ENCODE peak calls at places on chromosomes 6 and 20, in nine cellular contexts. K is SJSA1; V is ovary; N is adrenal gland; D is dorsolateral prefrontal cortex; P is CD4-positive, alpha-beta T cell; C is colonic mucosa; Q is cardiac muscle cell; W is HAP-1. E is an unnamed sample. For H3K27me3, the result is how much of the 10 kb centered on the place peaks cover.

GRCh38 chr6:101994521-101994920 is 601.0 kb downstream of the GRIK2 start:
- DNase-seq in K (no peak), D (no peak), V (no peak), C (no peak), W (no peak), N (no peak), Q (no peak), P (no peak), E (no peak)

GRCh38 chr6:52598123-52598823 is 21.4 kb upstream of the TRAM2 start:
- DNase-seq in Q (peak), W (peak), C (peak), K (peak), V (peak), D (peak), P (no peak), N (peak), E (peak)

GRCh38 chr20:51095755-51096509 is 73.0 kb upstream of the KCNG1 start:
- DNase-seq in K (no peak), P (no peak), N (no peak), W (no peak), C (no peak), D (no peak), Q (no peak), V (no peak), E (no peak)

GRCh38 chr6:135230702-135231468 is 49.8 kb downstream of the MYB start:
- DNase-seq in P (no peak), K (no peak), V (no peak), Q (no peak), W (no peak), C (no peak), D (no peak), N (no peak), E (no peak)

GRCh38 chr6:168372871-168373270 is 53.3 kb upstream of the DACT2 start:
- DNase-seq in C (peak), D (no peak), W (no peak), K (no peak), N (no peak), P (no peak), V (no peak), Q (no peak), E (no peak)

GRCh38 chr6:36131517-36132220 is 1.4 kb downstream of the MAPK13 start:
- DNase-seq in Q (peak), V (peak), K (no peak), D (no peak), P (peak), C (peak), N (peak), W (no peak), E (peak)

GRCh38 chr6:136070815-136071214 is 179.3 kb downstream of the MTFR2 start:
- DNase-seq in Q (no peak), D (no peak), N (no peak), V (no peak), P (no peak), C (no peak), W (no peak), K (no peak), E (peak)

GRCh38 chr20:41359541-41360011 is 7.0 kb downstream of the EMILIN3 start:
- DNase-seq in N (no peak), C (no peak), D (no peak), Q (no peak), P (no peak), V (no peak), W (no peak), K (no peak), E (no peak)

GRCh38 chr6:4638641-4639040 is 137.6 kb upstream of the CDYL start:
- DNase-seq in P (no peak), W (no peak), Q (no peak), C (no peak), D (no peak), N (no peak), V (no peak), K (no peak), E (no peak)

GRCh38 chr6:71190809-71191208 is 97.8 kb upstream of the OGFRL1 start:
- DNase-seq in N (no peak), C (no peak), Q (peak), P (no peak), D (no peak), W (peak), K (peak), V (no peak), E (no peak)

GRCh38 chr6:31473780-31474725 is 23.9 kb upstream of the MICB start:
- DNase-seq in Q (no peak), N (no peak), C (no peak), K (no peak), D (no peak), V (no peak), P (no peak), W (no peak), E (no peak)

GRCh38 chr6:26097268-26097875 is 10.1 kb downstream of the HFE start:
- DNase-seq in D (peak), K (peak), N (peak), V (peak), C (peak), Q (peak), P (peak), W (peak), E (peak)

GRCh38 chr6:18047406-18047805 is 60.0 kb upstream of the KIF13A start:
- DNase-seq in V (no peak), C (peak), N (no peak), P (no peak), D (no peak), K (no peak), Q (no peak), W (no peak), E (no peak)

GRCh38 chr6:87391334-87391733 is 16.4 kb upstream of the CFAP206 start:
- DNase-seq in D (no peak), C (no peak), V (no peak), Q (peak), K (no peak), W (peak), P (no peak), N (peak), E (peak)

GRCh38 chr6:136410201-136411027 is 120.8 kb upstream of the BCLAF1 start:
- DNase-seq in P (no peak), Q (no peak), D (no peak), N (no peak), V (no peak), C (no peak), W (no peak), K (no peak), E (no peak)

GRCh38 chr6:37552267-37552666 is 52.6 kb upstream of the CCDC167 start:
- DNase-seq in C (no peak), V (no peak), N (no peak), W (no peak), Q (no peak), D (no peak), P (no peak), K (no peak), E (no peak)

GRCh38 chr20:51428451-51429143 is 113.9 kb downstream of the NFATC2 start:
- DNase-seq in V (peak), D (no peak), Q (peak), N (peak), K (no peak), C (no peak), P (no peak), W (no peak), E (peak)

GRCh38 chr6:114339706-114340105 is 3.1 kb downstream of the HS3ST5 start:
- DNase-seq in N (no peak), C (no peak), K (peak), Q (no peak), V (no peak), D (no peak), P (no peak), W (peak), E (no peak)

GRCh38 chr6:5499644-5500306 is 238.5 kb downstream of the FARS2 start:
- DNase-seq in C (no peak), Q (no peak), P (no peak), W (no peak), D (no peak), N (no peak), V (no peak), K (peak), E (no peak)

GRCh38 chr6:17278289-17279061 is 2.7 kb upstream of the RBM24 start:
- DNase-seq in D (no peak), C (no peak), K (peak), N (no peak), Q (no peak), V (no peak), P (no peak), W (peak), E (no peak)

GRCh38 chr20:61588356-61589054 is 336.4 kb downstream of the CDH4 start:
- DNase-seq in W (no peak), C (no peak), P (no peak), N (no peak), D (no peak), Q (no peak), V (peak), K (peak), E (peak)

GRCh38 chr6:48036316-48036715 is 74.7 kb downstream of the PTCHD4 start:
- DNase-seq in V (no peak), C (no peak), K (no peak), Q (no peak), W (no peak), D (no peak), N (no peak), P (no peak), E (no peak)

GRCh38 chr20:23200914-23201313 is 114.8 kb upstream of the CD93 start:
- DNase-seq in V (no peak), C (peak), Q (peak), P (no peak), N (peak), D (no peak), K (no peak), W (no peak), E (peak)

GRCh38 chr6:3326981-3327380 is 68.2 kb downstream of the PSMG4 start:
- DNase-seq in K (no peak), D (no peak), C (no peak), Q (no peak), N (no peak), P (no peak), W (no peak), V (no peak), E (no peak)

GRCh38 chr20:45368221-45368980 is 5.4 kb downstream of the SYS1 start:
- DNase-seq in N (no peak), Q (no peak), P (no peak), D (no peak), C (no peak), V (no peak), K (no peak), W (no peak), E (no peak)

DNA sequence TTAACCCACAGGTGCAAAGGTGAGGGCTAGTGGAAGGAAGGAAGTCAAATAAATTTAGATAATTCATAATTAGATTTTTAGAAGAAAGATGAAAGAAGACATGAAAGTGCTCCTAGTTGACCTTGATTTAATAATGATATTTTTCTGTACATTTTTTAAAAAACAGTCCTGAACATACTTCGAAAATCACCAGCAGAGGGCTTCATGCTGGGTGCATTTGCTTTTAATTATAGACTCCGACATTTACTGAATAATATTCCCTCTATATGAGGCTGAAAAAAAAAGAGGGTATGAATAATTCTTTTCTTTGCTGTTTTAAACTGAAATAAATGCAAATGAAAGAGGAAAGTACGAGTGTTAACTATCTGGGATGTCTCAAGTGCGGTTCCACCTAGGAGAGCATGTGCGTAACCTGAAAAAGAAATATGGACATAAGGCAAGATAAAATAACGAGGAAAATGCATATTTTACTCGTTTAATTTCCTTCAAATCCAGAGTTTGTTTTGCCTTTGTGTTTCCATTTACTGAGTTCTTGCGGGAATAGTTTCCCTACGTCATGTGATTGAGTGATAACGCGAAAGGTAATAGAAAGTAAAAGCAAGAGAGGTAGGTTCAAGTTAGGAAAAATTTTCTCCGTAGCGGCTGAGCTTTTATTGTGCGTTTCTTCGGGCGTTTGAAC is 3.1 kb upstream of the TFAP2B start:
- DNase-seq in K (peak), C (no peak), P (no peak), N (no peak), D (no peak), V (no peak), W (no peak), Q (no peak), E (no peak)
- H3K27me3 ChIP-seq in K (under half), C (under half), P (under half), N (under half), D (half or more), V (under half), W (under half), Q (half or more), E (half or more)

DNA sequence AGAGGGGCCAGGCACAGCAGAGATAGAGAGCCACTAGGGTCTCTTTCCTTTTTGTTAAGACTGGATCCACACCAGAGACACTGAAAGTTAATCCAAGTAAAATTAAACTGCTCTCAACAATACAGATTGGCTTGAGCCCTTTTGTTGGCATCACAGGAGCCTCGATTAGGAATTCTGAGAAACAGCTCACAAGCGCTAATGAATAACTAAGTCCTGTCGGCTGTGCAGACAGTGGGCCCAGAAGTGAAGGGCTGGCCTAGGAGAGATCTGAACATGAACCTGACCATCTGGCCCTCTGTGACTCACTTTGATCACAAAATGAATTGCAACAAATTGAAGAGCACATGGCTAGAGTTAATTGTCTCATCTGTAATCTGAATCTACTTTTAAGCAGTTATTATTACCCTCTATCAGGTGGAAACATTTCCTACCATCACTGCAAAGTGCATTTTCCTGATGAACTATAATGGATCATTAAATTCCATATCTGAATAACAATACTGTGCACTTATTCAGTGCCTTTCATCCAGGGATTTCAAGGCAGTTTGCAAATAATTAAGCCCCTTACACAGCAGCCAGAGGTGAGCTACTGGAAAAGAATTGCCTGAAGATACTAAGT is 3.2 kb downstream of the BACH2 start:
- DNase-seq in W (peak), K (no peak), D (no peak), N (no peak), C (no peak), P (no peak), Q (no peak), V (no peak), E (no peak)
- H3K27me3 ChIP-seq in W (under half), K (under half), D (under half), N (under half), C (under half), P (under half), Q (under half), V (under half), E (under half)

GRCh38 chr6:33989016-33989854 is 156.7 kb downstream of the GRM4 start:
- DNase-seq in W (no peak), N (no peak), C (no peak), K (no peak), Q (no peak), V (no peak), D (no peak), P (no peak), E (no peak)

GRCh38 chr6:33987531-33988021 is 158.3 kb downstream of the GRM4 start:
- DNase-seq in K (no peak), C (peak), W (no peak), N (no peak), D (no peak), V (no peak), P (no peak), Q (no peak), E (no peak)

GRCh38 chr6:33990061-33990541 is 155.8 kb downstream of the GRM4 start:
- DNase-seq in N (no peak), V (no peak), P (no peak), D (no peak), K (no peak), W (no peak), Q (no peak), C (no peak), E (no peak)

GRCh38 chr6:33985947-33986346 is 159.9 kb downstream of the GRM4 start:
- DNase-seq in D (no peak), P (no peak), C (peak), Q (no peak), V (no peak), N (no peak), K (no peak), W (no peak), E (no peak)

GRCh38 chr6:33988121-33989015 is 157.5 kb downstream of the GRM4 start:
- DNase-seq in W (no peak), K (no peak), N (no peak), Q (peak), V (no peak), P (no peak), C (peak), D (no peak), E (no peak)
- H3K27me3 ChIP-seq in W (under half), K (under half), N (under half), Q (under half), V (under half), P (under half), C (under half), D (under half), E (under half)

DNA sequence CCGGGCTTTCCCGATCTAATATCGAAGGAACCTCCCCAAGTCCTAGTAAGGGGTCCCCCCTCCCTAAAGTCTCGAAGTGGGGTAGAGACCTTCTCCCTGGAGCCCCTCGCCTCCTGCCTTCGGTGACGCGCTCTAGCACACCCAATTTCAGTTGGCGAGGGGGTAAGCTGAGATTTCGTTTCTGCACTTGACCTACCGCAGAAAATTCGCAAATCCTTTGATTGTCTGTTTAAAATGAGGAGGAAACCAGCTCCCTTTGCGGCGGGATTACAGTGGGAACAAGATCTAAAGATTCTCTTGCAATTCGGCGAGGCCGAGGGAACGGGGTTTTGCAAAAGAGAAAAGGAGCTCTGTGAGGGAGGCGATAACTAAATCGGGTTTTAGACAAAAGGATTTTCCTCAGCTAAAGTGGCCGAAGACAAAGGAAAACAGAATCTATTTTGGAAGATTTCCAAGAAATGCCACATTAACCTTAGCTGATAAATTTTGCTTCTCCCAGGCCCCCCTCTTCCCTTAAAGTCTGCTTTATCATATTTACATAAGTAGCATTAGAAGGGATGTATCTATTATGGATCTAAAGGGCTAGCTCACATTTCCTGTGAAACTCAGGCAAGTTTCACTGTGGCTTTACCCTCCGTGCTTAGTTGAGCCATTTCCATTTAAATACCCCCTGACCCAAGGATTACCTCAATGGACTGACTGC is 8.4 kb downstream of the SIM1 start:
- DNase-seq in W (no peak), D (no peak), P (no peak), K (no peak), V (no peak), C (no peak), Q (no peak), N (no peak), E (no peak)
- H3K27me3 ChIP-seq in W (under half), D (half or more), P (half or more), K (under half), V (under half), C (half or more), Q (half or more), N (half or more), E (half or more)

GRCh38 chr6:84774174-84775158 is 10.1 kb upstream of the TBX18 start:
- DNase-seq in V (peak), P (no peak), D (no peak), Q (peak), W (no peak), K (no peak), C (no peak), N (peak), E (peak)
- H3K27me3 ChIP-seq in V (under half), P (half or more), D (half or more), Q (half or more), W (under half), K (under half), C (under half), N (half or more), E (half or more)

GRCh38 chr20:44195613-44196012 is 8.6 kb upstream of the JPH2 start:
- DNase-seq in W (no peak), K (no peak), Q (no peak), P (no peak), D (no peak), V (no peak), C (no peak), N (no peak), E (no peak)
- H3K27me3 ChIP-seq in W (under half), K (under half), Q (under half), P (under half), D (under half), V (under half), C (under half), N (under half), E (under half)

E was measured in H7.